ENCODE peak calls at places on chromosome 1, in five cellular contexts. N is cardiac muscle cell, Q is A549, W is upper lobe of left lung, O is GM12864. D is an unnamed sample.

GRCh38 chr1:164786980-164787833 is 228.2 kb downstream of the PBX1 start:
- DNase-seq in Q (peak), O (no peak), W (peak), N (peak), D (peak)

GRCh38 chr1:154714638-154715037 is 106.7 kb upstream of the ADAR start:
- DNase-seq in Q (peak), N (peak), O (no peak), W (peak), D (no peak)

GRCh38 chr1:110551278-110551809 is 32.4 kb upstream of the KCNA10 start:
- DNase-seq in N (no peak), Q (no peak), O (no peak), W (no peak), D (no peak)

GRCh38 chr1:200671235-200671786 is 1.6 kb upstream of the DDX59 start:
- DNase-seq in N (no peak), W (no peak), Q (no peak), O (no peak), D (no peak)

GRCh38 chr1:85109475-85109874 is 61.2 kb upstream of the MCOLN3 start:
- DNase-seq in Q (peak), W (peak), N (peak), O (no peak), D (no peak)

GRCh38 chr1:156860639-156861423 is at the start of gene NTRK1:
- DNase-seq in O (no peak), N (peak), W (no peak), Q (peak), D (no peak)

GRCh38 chr1:115266729-115267421 is 71.2 kb downstream of the NGF start:
- DNase-seq in Q (no peak), W (no peak), O (no peak), N (peak), D (no peak)

GRCh38 chr1:112729909-112730308 is 14.8 kb upstream of the PPM1J start:
- DNase-seq in W (no peak), N (no peak), O (no peak), Q (no peak), D (no peak)

GRCh38 chr1:106526650-106527049 is 529.8 kb upstream of the PRMT6 start:
- DNase-seq in O (no peak), Q (no peak), N (peak), W (no peak), D (no peak)

GRCh38 chr1:62263813-62264353 is 55.4 kb downstream of the KANK4 start:
- DNase-seq in Q (no peak), W (no peak), N (no peak), O (no peak), D (no peak)

GRCh38 chr1:236081546-236082227 is 16.8 kb upstream of the NID1 start:
- DNase-seq in O (no peak), N (no peak), Q (no peak), W (no peak), D (no peak)

GRCh38 chr1:9234223-9235122 is at the start of gene H6PD:
- DNase-seq in N (peak), Q (peak), W (peak), O (peak), D (peak)

GRCh38 chr1:8740034-8740449 is 77.4 kb downstream of the RERE start:
- DNase-seq in O (no peak), W (no peak), Q (no peak), N (peak), D (no peak)

GRCh38 chr1:20988030-20988825 is 188.5 kb downstream of the EIF4G3 start:
- DNase-seq in Q (no peak), N (no peak), O (no peak), W (no peak), D (no peak)

GRCh38 chr1:2530501-2531361 is 668 bp upstream of the HES5 start:
- DNase-seq in W (peak), Q (no peak), O (no peak), N (no peak), D (no peak)

GRCh38 chr1:211323156-211324063 is 3.2 kb upstream of the TRAF5 start:
- DNase-seq in O (no peak), N (peak), W (peak), Q (peak), D (peak)

GRCh38 chr1:220700591-220701179 is 10.5 kb downstream of the C1orf115 start:
- DNase-seq in W (no peak), Q (no peak), N (peak), O (no peak), D (peak)

GRCh38 chr1:94727846-94728715 is 92.1 kb upstream of the SLC44A3 start:
- DNase-seq in O (no peak), N (peak), Q (peak), W (no peak), D (no peak)

GRCh38 chr1:36034692-36035091 is 49.2 kb upstream of the TEKT2 start:
- DNase-seq in W (no peak), Q (peak), O (no peak), N (peak), D (no peak)

GRCh38 chr1:55021965-55022546 is 17.3 kb upstream of the PCSK9 start:
- DNase-seq in W (peak), N (peak), O (peak), Q (peak), D (peak)

GRCh38 chr1:219147571-219148019 is 26.1 kb upstream of the LYPLAL1 start:
- DNase-seq in O (no peak), Q (no peak), N (no peak), W (no peak), D (no peak)

GRCh38 chr1:48619529-48619928 is 147.5 kb upstream of the SPATA6 start:
- DNase-seq in N (no peak), O (no peak), W (no peak), Q (peak), D (no peak)

GRCh38 chr1:58874327-58874726 is 90.5 kb upstream of the JUN start:
- DNase-seq in Q (no peak), N (no peak), O (no peak), W (no peak), D (no peak)

GRCh38 chr1:45370575-45370974 is 30.3 kb upstream of the MUTYH start:
- DNase-seq in Q (no peak), O (peak), N (no peak), W (no peak), D (no peak)

GRCh38 chr1:154931940-154932487 is 4.5 kb downstream of the PMVK start:
- DNase-seq in Q (peak), W (peak), N (no peak), O (no peak), D (no peak)

GRCh38 chr1:15799928-15800835 is 7.3 kb downstream of the UQCRHL start:
- DNase-seq in Q (peak), N (peak), W (peak), O (no peak), D (no peak)

GRCh38 chr1:109040627-109041613 is 982 bp downstream of the WDR47 start:
- DNase-seq in N (peak), W (peak), O (no peak), Q (no peak), D (peak)

GRCh38 chr1:222781251-222781650 is 33.6 kb upstream of the DISP1 start:
- DNase-seq in Q (no peak), W (no peak), O (peak), N (no peak), D (no peak)

GRCh38 chr1:160814856-160815255 is 18.9 kb downstream of the LY9 start:
- DNase-seq in W (no peak), O (no peak), N (no peak), Q (no peak), D (no peak)

GRCh38 chr1:38662141-38662540 is 197.4 kb downstream of the RRAGC start:
- DNase-seq in N (no peak), O (no peak), Q (no peak), W (no peak), D (no peak)

GRCh38 chr1:27157194-27157593 is 2.3 kb upstream of the SLC9A1 start:
- DNase-seq in W (no peak), Q (no peak), O (no peak), N (no peak), D (no peak)

GRCh38 chr1:27162090-27162489 is 7.2 kb upstream of the SLC9A1 start:
- DNase-seq in O (no peak), W (no peak), N (no peak), Q (no peak), D (no peak)

GRCh38 chr1:27166351-27166802 is 11.5 kb upstream of the SLC9A1 start:
- DNase-seq in W (no peak), Q (no peak), N (no peak), O (no peak), D (no peak)

GRCh38 chr1:27163093-27163492 is 8.2 kb upstream of the SLC9A1 start:
- DNase-seq in N (no peak), O (no peak), Q (peak), W (no peak), D (no peak)

DNA sequence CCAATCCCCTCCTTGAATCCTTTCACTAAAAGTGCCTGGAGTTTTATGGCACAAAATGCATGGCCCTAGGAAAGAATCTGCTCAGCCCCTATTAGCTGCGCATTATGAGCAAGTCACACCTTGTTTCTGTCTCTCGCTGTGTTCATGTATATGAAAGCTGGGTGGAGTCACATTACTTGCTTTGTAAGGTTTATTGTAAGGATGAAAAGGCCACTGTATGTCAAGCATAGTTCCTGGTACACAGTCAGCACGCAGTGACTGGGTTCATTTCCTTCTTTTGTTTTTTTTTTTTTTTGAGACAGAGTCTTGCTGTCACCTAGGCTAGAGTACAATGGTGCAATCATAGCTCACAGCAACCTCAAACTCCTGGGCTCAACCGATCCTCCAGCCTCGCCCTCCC is 6.7 kb upstream of the SLC9A1 start:
- DNase-seq in W (no peak), N (no peak), O (peak), Q (no peak), D (no peak)
- H3K4me3 ChIP-seq in W (no peak), N (no peak), O (no peak), Q (no peak), D (no peak)

GRCh38 chr1:92972413-92973129 is 11.3 kb upstream of the DIPK1A start:
- DNase-seq in O (no peak), N (no peak), Q (no peak), W (no peak), D (no peak)

GRCh38 chr1:92970990-92971689 is 9.9 kb upstream of the DIPK1A start:
- DNase-seq in O (no peak), N (no peak), W (no peak), Q (no peak), D (no peak)

GRCh38 chr1:92973203-92973907 is 12.1 kb upstream of the DIPK1A start:
- DNase-seq in Q (no peak), N (no peak), O (no peak), W (no peak), D (no peak)

GRCh38 chr1:92980732-92981647 is 19.7 kb upstream of the DIPK1A start:
- DNase-seq in O (no peak), Q (no peak), N (no peak), W (peak), D (no peak)

GRCh38 chr1:92975551-92976232 is 14.4 kb upstream of the DIPK1A start:
- DNase-seq in W (peak), N (no peak), O (peak), Q (no peak), D (no peak)
- H3K4me3 ChIP-seq in W (no peak), N (no peak), O (no peak), Q (no peak), D (no peak)

DNA sequence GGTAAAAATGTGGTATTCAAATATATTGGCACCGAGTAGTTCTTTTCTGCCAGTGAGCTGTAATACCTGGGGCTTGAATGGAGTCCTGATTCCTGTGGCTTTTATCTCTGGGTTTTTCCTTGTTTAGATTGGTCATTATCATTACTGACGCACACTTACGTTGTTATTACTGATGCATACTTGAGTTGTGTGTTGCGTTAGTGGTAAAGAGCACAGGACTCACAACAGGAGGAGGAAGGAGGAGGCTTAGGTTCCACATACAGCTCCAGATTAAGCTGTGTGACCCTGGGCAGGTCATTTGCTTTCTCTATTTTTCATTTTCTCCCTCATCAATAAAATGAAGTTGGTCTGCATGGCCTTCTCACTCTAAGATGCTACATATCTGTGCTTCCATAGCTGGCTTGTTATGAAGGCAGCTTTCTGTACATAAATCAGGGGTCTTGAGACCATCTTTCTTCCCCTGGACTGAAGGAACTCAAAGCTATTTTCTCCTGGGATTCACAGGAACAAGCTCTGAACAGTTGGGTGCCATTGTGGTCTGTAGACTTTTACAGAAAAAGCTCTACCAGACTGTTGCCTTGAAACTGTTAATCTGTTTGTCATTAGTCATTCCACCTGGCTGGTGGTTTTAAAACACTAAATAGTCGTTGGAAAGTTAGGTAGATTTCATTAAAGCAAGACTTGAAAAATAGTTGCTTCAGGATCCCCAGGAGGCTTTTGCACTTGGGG is 5.6 kb downstream of the ARID1A start:
- DNase-seq in N (peak), W (no peak), Q (no peak), O (no peak), D (no peak)
- H3K4me3 ChIP-seq in N (no peak), W (peak), Q (no peak), O (peak), D (no peak)

GRCh38 chr1:226677121-226678020 is 61.7 kb downstream of the ITPKB start:
- DNase-seq in N (peak), Q (peak), W (peak), O (no peak), D (peak)
- H3K4me3 ChIP-seq in N (no peak), Q (no peak), W (no peak), O (no peak), D (no peak)

GRCh38 chr1:37358992-37359391 is 115.4 kb upstream of the ZC3H12A start:
- DNase-seq in O (no peak), Q (no peak), W (no peak), N (no peak), D (no peak)

GRCh38 chr1:37360011-37360410 is 114.4 kb upstream of the ZC3H12A start:
- DNase-seq in Q (no peak), N (no peak), W (no peak), O (no peak), D (no peak)

GRCh38 chr1:37363535-37363934 is 110.8 kb upstream of the ZC3H12A start:
- DNase-seq in W (no peak), O (no peak), N (no peak), Q (no peak), D (no peak)

GRCh38 chr1:37362569-37362968 is 111.8 kb upstream of the ZC3H12A start:
- DNase-seq in Q (no peak), W (no peak), N (no peak), O (no peak), D (no peak)

DNA sequence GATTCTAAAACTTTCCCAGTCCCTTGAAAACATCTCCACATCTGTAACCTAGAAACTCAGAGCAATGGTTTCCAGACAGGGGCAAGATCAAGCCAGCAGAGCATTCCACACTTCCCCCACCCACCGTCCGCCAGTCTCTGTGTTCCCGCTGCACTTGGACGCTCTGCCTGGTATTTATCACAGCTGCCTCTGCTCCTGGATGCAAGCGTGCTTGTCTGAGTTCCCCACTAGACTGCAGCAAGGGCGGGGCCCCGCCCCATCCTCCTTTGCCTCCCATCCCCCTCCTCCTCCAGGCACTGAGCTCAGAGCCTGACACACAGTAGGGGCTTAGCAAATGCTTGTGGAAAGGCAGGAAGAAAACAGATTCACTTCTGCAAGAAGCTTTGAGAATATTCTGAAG is 111.4 kb upstream of the ZC3H12A start:
- DNase-seq in W (no peak), Q (no peak), O (no peak), N (no peak), D (no peak)
- H3K4me3 ChIP-seq in W (no peak), Q (no peak), O (no peak), N (no peak), D (no peak)

DNA sequence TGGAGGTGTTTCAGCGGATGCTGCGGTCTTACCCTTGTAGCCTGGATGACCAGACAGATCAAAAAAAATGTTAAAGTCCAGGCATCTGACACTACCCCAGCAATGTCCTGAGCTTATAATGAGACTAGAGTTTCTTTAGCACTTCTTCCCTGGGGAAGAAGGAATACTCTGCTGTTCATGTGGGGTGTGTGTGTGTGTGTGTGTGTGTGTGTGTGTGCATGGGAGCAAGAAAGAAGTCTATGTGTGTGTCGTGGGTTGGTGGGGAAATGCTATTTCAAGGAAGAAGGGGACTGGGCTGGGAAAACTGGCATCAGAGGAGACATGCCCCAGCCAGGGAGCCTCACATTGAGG is 3.0 kb upstream of the RASSF5 start:
- DNase-seq in N (no peak), W (no peak), O (no peak), Q (no peak), D (no peak)
- H3K4me3 ChIP-seq in N (no peak), W (no peak), O (no peak), Q (no peak), D (no peak)

GRCh38 chr1:205373022-205373421 is 16.3 kb upstream of the KLHDC8A start:
- DNase-seq in W (no peak), O (no peak), Q (no peak), N (no peak), D (no peak)
- H3K4me3 ChIP-seq in W (no peak), O (no peak), Q (no peak), N (no peak), D (no peak)

GRCh38 chr1:51301152-51301843 is 29.1 kb downstream of the TTC39A start:
- DNase-seq in N (no peak), Q (no peak), O (no peak), W (no peak), D (no peak)

GRCh38 chr1:51297401-51298321 is 32.7 kb downstream of the TTC39A start:
- DNase-seq in N (no peak), Q (no peak), O (no peak), W (no peak), D (no peak)

GRCh38 chr1:51300270-51300669 is 30.1 kb downstream of the TTC39A start:
- DNase-seq in O (no peak), W (no peak), N (no peak), Q (no peak), D (no peak)

GRCh38 chr1:51298322-51298705 is 32.0 kb downstream of the TTC39A start:
- DNase-seq in O (no peak), W (no peak), Q (no peak), N (no peak), D (no peak)

DNA sequence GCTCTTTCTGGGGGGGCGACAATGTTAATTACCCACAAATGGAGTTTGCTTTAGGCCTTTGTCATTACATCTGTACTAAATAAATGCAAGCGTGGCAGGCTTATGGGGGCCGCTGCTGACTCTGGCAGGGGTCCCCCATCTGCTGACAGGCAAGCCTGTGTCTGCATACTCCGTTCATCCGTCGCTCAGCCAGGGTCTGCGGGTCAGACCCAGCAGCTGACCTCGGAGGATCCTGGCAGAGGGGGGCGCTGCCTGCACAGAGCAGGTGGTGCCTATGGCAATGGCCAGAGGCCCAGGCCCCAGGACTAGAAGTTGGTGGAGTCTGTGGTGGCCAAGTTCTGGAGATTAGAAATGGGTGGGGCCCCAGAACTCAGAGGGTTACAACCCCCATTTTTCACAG is 31.2 kb downstream of the TTC39A start:
- DNase-seq in Q (no peak), N (no peak), O (no peak), W (no peak), D (no peak)
- H3K4me3 ChIP-seq in Q (no peak), N (no peak), O (no peak), W (no peak), D (no peak)

D was measured in dorsolateral prefrontal cortex.